ENCODE peak calls at places on chromosomes 1 and 21, in five cellular contexts. W is colonic mucosa; Y is trophoblast cell; H is hepatocyte; G is CD8-positive, alpha-beta T cell. D is an unnamed sample.

GRCh38 chr1:163561570-163562295 is 240.0 kb downstream of the NUF2 start:
- DNase-seq in W (no peak), Y (no peak), H (peak; percentile 15), G (no peak), D (no peak)

GRCh38 chr1:31012210-31012924 is 53.1 kb downstream of the PUM1 start:
- DNase-seq in W (no peak), Y (no peak), H (no peak), G (no peak), D (no peak)

GRCh38 chr1:156689035-156689959 is 12.1 kb upstream of the NES start:
- DNase-seq in W (peak; percentile 72), Y (peak; percentile 77), H (peak; percentile 93), G (peak; percentile 55), D (peak; percentile 88)

GRCh38 chr1:53182111-53182593 is 14.5 kb upstream of the CPT2 start:
- DNase-seq in W (peak; percentile 92), Y (peak; percentile 80), H (peak; percentile 88), G (peak; percentile 58), D (peak; percentile 76)

GRCh38 chr1:156583821-156584622 is 4.5 kb downstream of the TTC24 start:
- DNase-seq in W (peak; percentile 84), Y (peak; percentile 67), H (peak; percentile 91), G (peak; percentile 52), D (peak; percentile 78)

GRCh38 chr1:205374205-205375078 is 17.7 kb upstream of the KLHDC8A start:
- DNase-seq in W (no peak), Y (no peak), H (peak; percentile 34), G (no peak), D (no peak)

GRCh38 chr1:101331794-101332193 is 95.0 kb downstream of the S1PR1 start:
- DNase-seq in W (no peak), Y (no peak), H (no peak), G (no peak), D (no peak)

GRCh38 chr1:154838988-154839387 is 31.1 kb downstream of the KCNN3 start:
- DNase-seq in W (no peak), Y (no peak), H (no peak), G (no peak), D (no peak)

GRCh38 chr1:110879758-110880606 is 7.0 kb downstream of the CD53 start:
- DNase-seq in W (no peak), Y (peak; percentile 21), H (no peak), G (no peak), D (no peak)

GRCh38 chr1:201888282-201889033 is at the start of gene SHISA4:
- DNase-seq in W (peak; percentile 54), Y (peak; percentile 16), H (peak; percentile 65), G (no peak), D (peak; percentile 32)

GRCh38 chr1:155706101-155706619 is 17.3 kb downstream of the DAP3 start:
- DNase-seq in W (no peak), Y (no peak), H (peak; percentile 19), G (no peak), D (no peak)

GRCh38 chr1:115595279-115596079 is 46.3 kb upstream of the VANGL1 start:
- DNase-seq in W (peak; percentile 82), Y (peak; percentile 88), H (peak; percentile 93), G (peak; percentile 19), D (peak; percentile 86)

GRCh38 chr1:223716302-223716862 is 4.0 kb downstream of the CAPN2 start:
- DNase-seq in W (no peak), Y (no peak), H (peak; percentile 26), G (peak; percentile 21), D (no peak)
- H3K4me1 ChIP-seq in W (peaks cover 41% of the 10 kb centered on the region), Y (peaks cover 32% of the 10 kb centered on the region), H (peaks cover 57% of the 10 kb centered on the region), G (peaks cover 65% of the 10 kb centered on the region), D (peaks cover 29% of the 10 kb centered on the region)

GRCh38 chr1:230122361-230123279 is 55.6 kb downstream of the GALNT2 start:
- DNase-seq in W (no peak), Y (peak; percentile 78), H (no peak), G (no peak), D (no peak)
- H3K27me3 ChIP-seq in W (no peaks in the 10 kb centered on the region), Y (no peaks in the 10 kb centered on the region), H (no peaks in the 10 kb centered on the region), G (no peaks in the 10 kb centered on the region), D (no peaks in the 10 kb centered on the region)

GRCh38 chr1:192557841-192558595 is 17.6 kb upstream of the RGS1 start:
- DNase-seq in W (no peak), Y (no peak), H (no peak), G (no peak), D (no peak)
- H3K27ac ChIP-seq in W (no peak overlapping the region), Y (no peak overlapping the region), H (no peak overlapping the region), G (no peak overlapping the region), D (no peak overlapping the region)

GRCh38 chr1:159088050-159088449 is 11.5 kb upstream of the AIM2 start:
- DNase-seq in W (no peak), Y (peak; percentile 7), H (no peak), G (no peak), D (no peak)

GRCh38 chr1:159089184-159089791 is 12.7 kb upstream of the AIM2 start:
- DNase-seq in W (no peak), Y (no peak), H (no peak), G (no peak), D (peak; percentile 7)

GRCh38 chr1:159090566-159091546 is 14.3 kb upstream of the AIM2 start:
- DNase-seq in W (no peak), Y (no peak), H (no peak), G (no peak), D (no peak)

GRCh38 chr1:159091547-159092397 is 15.2 kb upstream of the AIM2 start:
- DNase-seq in W (no peak), Y (no peak), H (no peak), G (no peak), D (no peak)

GRCh38 chr1:159088566-159089183 is 12.1 kb upstream of the AIM2 start:
- DNase-seq in W (no peak), Y (no peak), H (no peak), G (no peak), D (no peak)
- H3K4me1 ChIP-seq in W (no peaks in the 10 kb centered on the region), Y (no peaks in the 10 kb centered on the region), H (no peaks in the 10 kb centered on the region), G (no peaks in the 10 kb centered on the region), D (no peaks in the 10 kb centered on the region)

GRCh38 chr1:240308061-240308460 is 216.4 kb downstream of the FMN2 start:
- DNase-seq in W (no peak), Y (no peak), H (no peak), G (no peak), D (peak; percentile 31)
- H3K27me3 ChIP-seq in W (no peaks in the 10 kb centered on the region), Y (no peaks in the 10 kb centered on the region), H (no peaks in the 10 kb centered on the region), G (no peaks in the 10 kb centered on the region), D (no peaks in the 10 kb centered on the region)

DNA sequence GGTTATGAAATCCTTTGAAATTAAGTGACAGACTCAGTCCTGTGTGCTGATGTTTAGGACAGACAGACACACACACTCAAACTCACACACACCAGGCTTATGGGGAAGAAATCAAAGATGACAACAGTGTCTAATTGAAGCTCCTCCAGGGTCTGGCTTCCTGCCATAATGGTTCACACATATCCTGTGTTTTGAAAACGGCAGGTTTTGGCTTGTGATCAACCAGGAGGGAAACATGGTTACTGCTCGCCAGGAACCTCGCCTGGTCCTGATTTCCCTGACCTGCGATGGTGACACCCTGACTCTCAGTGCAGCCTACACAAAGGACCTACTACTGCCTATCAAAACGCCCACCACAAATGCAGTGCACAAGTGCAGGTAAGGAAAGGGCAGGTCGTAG is 4.6 kb downstream of the MTARC1 start:
- DNase-seq in W (no peak), Y (no peak), H (no peak), G (no peak), D (no peak)
- H3K27ac ChIP-seq in W (peak overlapping the region; percentile 35), Y (no peak overlapping the region), H (no peak overlapping the region), G (no peak overlapping the region), D (no peak overlapping the region)

GRCh38 chr21:42234464-42235241 is 15.7 kb downstream of the ABCG1 start:
- DNase-seq in W (peak; percentile 80), Y (peak; percentile 82), H (peak; percentile 93), G (peak; percentile 74), D (no peak)

GRCh38 chr21:42234026-42234425 is 15.1 kb downstream of the ABCG1 start:
- DNase-seq in W (no peak), Y (no peak), H (no peak), G (no peak), D (no peak)

GRCh38 chr21:42231761-42232160 is 12.8 kb downstream of the ABCG1 start:
- DNase-seq in W (no peak), Y (no peak), H (no peak), G (no peak), D (no peak)

GRCh38 chr21:42232176-42232825 is 13.4 kb downstream of the ABCG1 start:
- DNase-seq in W (no peak), Y (no peak), H (no peak), G (no peak), D (no peak)

GRCh38 chr21:42233067-42233981 is 14.4 kb downstream of the ABCG1 start:
- DNase-seq in W (peak; percentile 76), Y (peak; percentile 88), H (peak; percentile 74), G (peak; percentile 69), D (no peak)
- H3K4me1 ChIP-seq in W (peaks cover 33% of the 10 kb centered on the region), Y (peaks cover 16% of the 10 kb centered on the region), H (peaks cover 45% of the 10 kb centered on the region), G (peaks cover 80% of the 10 kb centered on the region), D (no peaks in the 10 kb centered on the region)

D was measured in SJCRH30.